ENCODE peak calls at places on chromosomes 16 and 17, in four cellular contexts. L is breast epithelium; Z is progenitor cell of endocrine pancreas; N is CD4-positive, alpha-beta T cell. D is an unnamed sample.

GRCh38 chr16:51236583-51236982 is 85.5 kb upstream of the SALL1 start:
- DNase-seq in L (no peak), Z (no peak), N (no peak), D (no peak)

GRCh38 chr17:13943859-13944258 is 125.4 kb upstream of the COX10 start:
- DNase-seq in L (no peak), N (no peak), Z (no peak), D (no peak)

GRCh38 chr17:80477647-80478478 is 1.5 kb upstream of the NPTX1 start:
- DNase-seq in L (no peak), N (peak; percentile 59), Z (peak; percentile 42), D (no peak)

GRCh38 chr17:38920374-38921291 is 4.8 kb upstream of the LASP1NB start:
- DNase-seq in L (peak; percentile 10), N (no peak), Z (no peak), D (no peak)

GRCh38 chr17:82458885-82459424 is 414 bp downstream of the NARF start:
- DNase-seq in N (no peak), Z (no peak), L (no peak), D (no peak)

GRCh38 chr17:74567397-74567796 is at the start of gene CD300H:
- DNase-seq in Z (no peak), L (no peak), N (no peak), D (no peak)

GRCh38 chr17:59621771-59622170 is 2.1 kb downstream of the CLTC start:
- DNase-seq in L (no peak), N (no peak), Z (no peak), D (no peak)

GRCh38 chr16:2511996-2512919 is 1.5 kb upstream of the ATP6V0C start:
- DNase-seq in L (no peak), N (no peak), Z (no peak), D (no peak)

GRCh38 chr17:36936455-36936934 is 780 bp upstream of the LHX1 start:
- DNase-seq in Z (no peak), N (no peak), L (no peak), D (no peak)

GRCh38 chr16:85601730-85602401 is 11.3 kb upstream of the GSE1 start:
- DNase-seq in Z (no peak), N (no peak), L (no peak), D (no peak)

GRCh38 chr16:58148526-58148925 is 19.3 kb upstream of the CFAP20 start:
- DNase-seq in Z (no peak), N (no peak), L (no peak), D (no peak)

GRCh38 chr17:40106760-40107265 is 6.4 kb upstream of the NR1D1 start:
- DNase-seq in Z (no peak), L (no peak), N (no peak), D (no peak)

GRCh38 chr17:79005063-79005861 is 4.3 kb downstream of the CANT1 start:
- DNase-seq in L (peak; percentile 78), N (no peak), Z (no peak), D (peak; percentile 0)

GRCh38 chr16:52957199-52957598 is 95.5 kb downstream of the CHD9NB start:
- DNase-seq in L (no peak), Z (no peak), N (no peak), D (no peak)

GRCh38 chr17:63426917-63427308 is 19.2 kb downstream of the CYB561 start:
- DNase-seq in L (no peak), Z (no peak), N (no peak), D (no peak)

GRCh38 chr16:4913130-4913773 is 23.7 kb downstream of the PPL start:
- DNase-seq in L (no peak), Z (no peak), N (no peak), D (no peak)

D was measured in T-helper 17 cell.